ENCODE peak calls at places on chromosomes 11 and 22, in six cellular contexts. One of them, this sample, is unnamed.

GRCh38 chr22:25232301-25232700 is 12.9 kb downstream of the CRYBB2 start:
- DNase-seq in fibroblast of lung: peak
- DNase-seq in breast epithelium: no peak
- DNase-seq in NCI-H146: no peak
- DNase-seq in activated CD4-positive, alpha-beta T cell treated with anti-CD3 and anti-CD28 coated beads, Interleukin-2, amount 50 U/mL, for 48 hours: no peak
- DNase-seq in gastrocnemius medialis: no peak
- DNase-seq in this sample: no peak

GRCh38 chr11:96149743-96150555 is 193.0 kb downstream of the MAML2 start:
- DNase-seq in fibroblast of lung: peak
- DNase-seq in activated CD4-positive, alpha-beta T cell treated with anti-CD3 and anti-CD28 coated beads, Interleukin-2, amount 50 U/mL, for 48 hours: no peak
- DNase-seq in gastrocnemius medialis: no peak
- DNase-seq in breast epithelium: no peak
- DNase-seq in NCI-H146: no peak
- DNase-seq in this sample: no peak

GRCh38 chr11:27285761-27286160 is 77.3 kb downstream of the CCDC34 start:
- DNase-seq in activated CD4-positive, alpha-beta T cell treated with anti-CD3 and anti-CD28 coated beads, Interleukin-2, amount 50 U/mL, for 48 hours: no peak
- DNase-seq in fibroblast of lung: no peak
- DNase-seq in NCI-H146: no peak
- DNase-seq in breast epithelium: no peak
- DNase-seq in gastrocnemius medialis: no peak
- DNase-seq in this sample: no peak

GRCh38 chr22:22454997-22455396 is 53.5 kb downstream of the ZNF280B start:
- DNase-seq in breast epithelium: no peak
- DNase-seq in fibroblast of lung: no peak
- DNase-seq in activated CD4-positive, alpha-beta T cell treated with anti-CD3 and anti-CD28 coated beads, Interleukin-2, amount 50 U/mL, for 48 hours: no peak
- DNase-seq in gastrocnemius medialis: no peak
- DNase-seq in NCI-H146: no peak
- DNase-seq in this sample: no peak

GRCh38 chr11:65445604-65446445 is 23.2 kb downstream of the NEAT1 start:
- DNase-seq in NCI-H146: no peak
- DNase-seq in gastrocnemius medialis: peak
- DNase-seq in activated CD4-positive, alpha-beta T cell treated with anti-CD3 and anti-CD28 coated beads, Interleukin-2, amount 50 U/mL, for 48 hours: no peak
- DNase-seq in breast epithelium: no peak
- DNase-seq in fibroblast of lung: peak
- DNase-seq in this sample: peak

GRCh38 chr22:32676196-32676595 is 125.3 kb upstream of the TIMP3 start:
- DNase-seq in activated CD4-positive, alpha-beta T cell treated with anti-CD3 and anti-CD28 coated beads, Interleukin-2, amount 50 U/mL, for 48 hours: no peak
- DNase-seq in breast epithelium: no peak
- DNase-seq in NCI-H146: no peak
- DNase-seq in fibroblast of lung: no peak
- DNase-seq in gastrocnemius medialis: no peak
- DNase-seq in this sample: no peak

GRCh38 chr11:120442031-120442430 is 69.5 kb upstream of the GRIK4 start:
- DNase-seq in gastrocnemius medialis: no peak
- DNase-seq in fibroblast of lung: no peak
- DNase-seq in activated CD4-positive, alpha-beta T cell treated with anti-CD3 and anti-CD28 coated beads, Interleukin-2, amount 50 U/mL, for 48 hours: no peak
- DNase-seq in NCI-H146: no peak
- DNase-seq in breast epithelium: no peak
- DNase-seq in this sample: no peak

GRCh38 chr22:50621491-50621880 is 6.5 kb downstream of the ARSA start:
- DNase-seq in activated CD4-positive, alpha-beta T cell treated with anti-CD3 and anti-CD28 coated beads, Interleukin-2, amount 50 U/mL, for 48 hours: peak
- DNase-seq in gastrocnemius medialis: no peak
- DNase-seq in fibroblast of lung: no peak
- DNase-seq in NCI-H146: no peak
- DNase-seq in breast epithelium: no peak
- DNase-seq in this sample: no peak

GRCh38 chr22:44664149-44664548 is 37.9 kb upstream of the PRR5 start:
- DNase-seq in fibroblast of lung: peak
- DNase-seq in activated CD4-positive, alpha-beta T cell treated with anti-CD3 and anti-CD28 coated beads, Interleukin-2, amount 50 U/mL, for 48 hours: peak
- DNase-seq in breast epithelium: peak
- DNase-seq in gastrocnemius medialis: peak
- DNase-seq in NCI-H146: no peak
- DNase-seq in this sample: peak

GRCh38 chr11:15615412-15616096 is 500.8 kb downstream of the INSC start:
- DNase-seq in breast epithelium: no peak
- DNase-seq in NCI-H146: no peak
- DNase-seq in gastrocnemius medialis: no peak
- DNase-seq in activated CD4-positive, alpha-beta T cell treated with anti-CD3 and anti-CD28 coated beads, Interleukin-2, amount 50 U/mL, for 48 hours: no peak
- DNase-seq in fibroblast of lung: no peak
- DNase-seq in this sample: no peak

This sample was measured in H4.